ENCODE peak calls at places on chromosome 6, in eight cellular contexts. One of them, this sample, is unnamed.

GRCh38 chr6:158958504-158959386 is 41.3 kb downstream of the RSPH3 start:
- DNase-seq in KBM-7: no peak
- DNase-seq in posterior vena cava: no peak
- DNase-seq in mesenchymal stem cell: no peak
- DNase-seq in astrocyte of the hippocampus: no peak
- DNase-seq in T-helper 2 cell: peak
- DNase-seq in dermis blood vessel endothelial cell: no peak
- DNase-seq in effector memory CD4-positive, alpha-beta T cell: no peak
- DNase-seq in this sample: no peak

GRCh38 chr6:166540631-166541331 is 45.7 kb downstream of the RAMACL start:
- DNase-seq in KBM-7: no peak
- DNase-seq in posterior vena cava: no peak
- DNase-seq in mesenchymal stem cell: no peak
- DNase-seq in astrocyte of the hippocampus: no peak
- DNase-seq in T-helper 2 cell: peak
- DNase-seq in dermis blood vessel endothelial cell: peak
- DNase-seq in effector memory CD4-positive, alpha-beta T cell: peak
- DNase-seq in this sample: peak

GRCh38 chr6:143762126-143762525 is 81.0 kb upstream of the LTV1 start:
- DNase-seq in KBM-7: no peak
- DNase-seq in posterior vena cava: no peak
- DNase-seq in mesenchymal stem cell: no peak
- DNase-seq in astrocyte of the hippocampus: no peak
- DNase-seq in T-helper 2 cell: no peak
- DNase-seq in dermis blood vessel endothelial cell: no peak
- DNase-seq in effector memory CD4-positive, alpha-beta T cell: no peak
- DNase-seq in this sample: no peak

GRCh38 chr6:56450882-56451739 is 191.6 kb downstream of the DST start:
- DNase-seq in KBM-7: no peak
- DNase-seq in posterior vena cava: peak
- DNase-seq in mesenchymal stem cell: peak
- DNase-seq in astrocyte of the hippocampus: peak
- DNase-seq in T-helper 2 cell: no peak
- DNase-seq in dermis blood vessel endothelial cell: peak
- DNase-seq in effector memory CD4-positive, alpha-beta T cell: no peak
- DNase-seq in this sample: peak

GRCh38 chr6:143224516-143224915 is 163.8 kb downstream of the AIG1 start:
- DNase-seq in KBM-7: no peak
- DNase-seq in posterior vena cava: no peak
- DNase-seq in mesenchymal stem cell: peak
- DNase-seq in astrocyte of the hippocampus: no peak
- DNase-seq in T-helper 2 cell: no peak
- DNase-seq in dermis blood vessel endothelial cell: peak
- DNase-seq in effector memory CD4-positive, alpha-beta T cell: no peak
- DNase-seq in this sample: no peak

GRCh38 chr6:37042139-37042538 is 36.7 kb downstream of the FGD2 start:
- DNase-seq in KBM-7: no peak
- DNase-seq in posterior vena cava: no peak
- DNase-seq in mesenchymal stem cell: no peak
- DNase-seq in astrocyte of the hippocampus: no peak
- DNase-seq in T-helper 2 cell: no peak
- DNase-seq in dermis blood vessel endothelial cell: no peak
- DNase-seq in effector memory CD4-positive, alpha-beta T cell: no peak
- DNase-seq in this sample: no peak

GRCh38 chr6:10528170-10528981 is 7.2 kb downstream of the GCNT2 start:
- DNase-seq in KBM-7: peak
- DNase-seq in posterior vena cava: no peak
- DNase-seq in mesenchymal stem cell: peak
- DNase-seq in astrocyte of the hippocampus: peak
- DNase-seq in T-helper 2 cell: no peak
- DNase-seq in dermis blood vessel endothelial cell: peak
- DNase-seq in effector memory CD4-positive, alpha-beta T cell: no peak
- DNase-seq in this sample: no peak

GRCh38 chr6:89984926-89985743 is 90.9 kb downstream of the GJA10 start:
- DNase-seq in KBM-7: no peak
- DNase-seq in posterior vena cava: peak
- DNase-seq in mesenchymal stem cell: peak
- DNase-seq in astrocyte of the hippocampus: peak
- DNase-seq in T-helper 2 cell: no peak
- DNase-seq in dermis blood vessel endothelial cell: peak
- DNase-seq in effector memory CD4-positive, alpha-beta T cell: no peak
- DNase-seq in this sample: peak

GRCh38 chr6:14502551-14502950 is 385.0 kb downstream of the CD83 start:
- DNase-seq in KBM-7: no peak
- DNase-seq in posterior vena cava: no peak
- DNase-seq in mesenchymal stem cell: no peak
- DNase-seq in astrocyte of the hippocampus: no peak
- DNase-seq in T-helper 2 cell: no peak
- DNase-seq in dermis blood vessel endothelial cell: no peak
- DNase-seq in effector memory CD4-positive, alpha-beta T cell: no peak
- DNase-seq in this sample: no peak

GRCh38 chr6:74459260-74459659 is 746.6 kb downstream of the COL12A1 start:
- DNase-seq in KBM-7: no peak
- DNase-seq in posterior vena cava: no peak
- DNase-seq in mesenchymal stem cell: peak
- DNase-seq in astrocyte of the hippocampus: no peak
- DNase-seq in T-helper 2 cell: no peak
- DNase-seq in dermis blood vessel endothelial cell: no peak
- DNase-seq in effector memory CD4-positive, alpha-beta T cell: no peak
- DNase-seq in this sample: no peak

GRCh38 chr6:113672691-113673149 is 184.4 kb upstream of the MARCKS start:
- DNase-seq in KBM-7: no peak
- DNase-seq in posterior vena cava: peak
- DNase-seq in mesenchymal stem cell: peak
- DNase-seq in astrocyte of the hippocampus: peak
- DNase-seq in T-helper 2 cell: no peak
- DNase-seq in dermis blood vessel endothelial cell: peak
- DNase-seq in effector memory CD4-positive, alpha-beta T cell: no peak
- DNase-seq in this sample: no peak

GRCh38 chr6:12751694-12752304 is 35.2 kb downstream of the PHACTR1 start:
- DNase-seq in KBM-7: peak
- DNase-seq in posterior vena cava: no peak
- DNase-seq in mesenchymal stem cell: peak
- DNase-seq in astrocyte of the hippocampus: peak
- DNase-seq in T-helper 2 cell: no peak
- DNase-seq in dermis blood vessel endothelial cell: peak
- DNase-seq in effector memory CD4-positive, alpha-beta T cell: no peak
- DNase-seq in this sample: no peak

GRCh38 chr6:135555550-135555949 is 58.0 kb upstream of the AHI1 start:
- DNase-seq in KBM-7: peak
- DNase-seq in posterior vena cava: no peak
- DNase-seq in mesenchymal stem cell: no peak
- DNase-seq in astrocyte of the hippocampus: no peak
- DNase-seq in T-helper 2 cell: no peak
- DNase-seq in dermis blood vessel endothelial cell: peak
- DNase-seq in effector memory CD4-positive, alpha-beta T cell: no peak
- DNase-seq in this sample: no peak

GRCh38 chr6:11209941-11210340 is 22.5 kb downstream of the NEDD9 start:
- DNase-seq in KBM-7: no peak
- DNase-seq in posterior vena cava: no peak
- DNase-seq in mesenchymal stem cell: peak
- DNase-seq in astrocyte of the hippocampus: peak
- DNase-seq in T-helper 2 cell: no peak
- DNase-seq in dermis blood vessel endothelial cell: peak
- DNase-seq in effector memory CD4-positive, alpha-beta T cell: no peak
- DNase-seq in this sample: no peak

GRCh38 chr6:47478233-47479155 is 905 bp downstream of the CD2AP start:
- DNase-seq in KBM-7: peak
- DNase-seq in posterior vena cava: no peak
- DNase-seq in mesenchymal stem cell: peak
- DNase-seq in astrocyte of the hippocampus: peak
- DNase-seq in T-helper 2 cell: no peak
- DNase-seq in dermis blood vessel endothelial cell: peak
- DNase-seq in effector memory CD4-positive, alpha-beta T cell: no peak
- DNase-seq in this sample: peak

GRCh38 chr6:132961610-132962009 is 147.2 kb downstream of the RPS12 start:
- DNase-seq in KBM-7: no peak
- DNase-seq in posterior vena cava: no peak
- DNase-seq in mesenchymal stem cell: no peak
- DNase-seq in astrocyte of the hippocampus: no peak
- DNase-seq in T-helper 2 cell: no peak
- DNase-seq in dermis blood vessel endothelial cell: no peak
- DNase-seq in effector memory CD4-positive, alpha-beta T cell: no peak
- DNase-seq in this sample: no peak

GRCh38 chr6:130575971-130576370 is 210.2 kb downstream of the TMEM200A start:
- DNase-seq in KBM-7: peak
- DNase-seq in posterior vena cava: no peak
- DNase-seq in mesenchymal stem cell: no peak
- DNase-seq in astrocyte of the hippocampus: no peak
- DNase-seq in T-helper 2 cell: peak
- DNase-seq in dermis blood vessel endothelial cell: no peak
- DNase-seq in effector memory CD4-positive, alpha-beta T cell: peak
- DNase-seq in this sample: no peak

GRCh38 chr6:20126102-20126752 is 86.0 kb downstream of the MBOAT1 start:
- DNase-seq in KBM-7: no peak
- DNase-seq in posterior vena cava: no peak
- DNase-seq in mesenchymal stem cell: no peak
- DNase-seq in astrocyte of the hippocampus: no peak
- DNase-seq in T-helper 2 cell: no peak
- DNase-seq in dermis blood vessel endothelial cell: no peak
- DNase-seq in effector memory CD4-positive, alpha-beta T cell: no peak
- DNase-seq in this sample: no peak

GRCh38 chr6:144347447-144347758 is 62.3 kb downstream of the UTRN start:
- DNase-seq in KBM-7: no peak
- DNase-seq in posterior vena cava: no peak
- DNase-seq in mesenchymal stem cell: no peak
- DNase-seq in astrocyte of the hippocampus: no peak
- DNase-seq in T-helper 2 cell: no peak
- DNase-seq in dermis blood vessel endothelial cell: no peak
- DNase-seq in effector memory CD4-positive, alpha-beta T cell: no peak
- DNase-seq in this sample: no peak

GRCh38 chr6:33622456-33623431 is 1.6 kb downstream of the ITPR3 start:
- DNase-seq in KBM-7: no peak
- DNase-seq in posterior vena cava: no peak
- DNase-seq in mesenchymal stem cell: peak
- DNase-seq in astrocyte of the hippocampus: no peak
- DNase-seq in T-helper 2 cell: no peak
- DNase-seq in dermis blood vessel endothelial cell: peak
- DNase-seq in effector memory CD4-positive, alpha-beta T cell: no peak
- DNase-seq in this sample: no peak

GRCh38 chr6:21885532-21886089 is 292.1 kb downstream of the SOX4 start:
- DNase-seq in KBM-7: no peak
- DNase-seq in posterior vena cava: peak
- DNase-seq in mesenchymal stem cell: peak
- DNase-seq in astrocyte of the hippocampus: peak
- DNase-seq in T-helper 2 cell: no peak
- DNase-seq in dermis blood vessel endothelial cell: peak
- DNase-seq in effector memory CD4-positive, alpha-beta T cell: no peak
- DNase-seq in this sample: peak

GRCh38 chr6:152136449-152136825 is 329.0 kb downstream of the ESR1 start:
- DNase-seq in KBM-7: no peak
- DNase-seq in posterior vena cava: no peak
- DNase-seq in mesenchymal stem cell: no peak
- DNase-seq in astrocyte of the hippocampus: peak
- DNase-seq in T-helper 2 cell: no peak
- DNase-seq in dermis blood vessel endothelial cell: peak
- DNase-seq in effector memory CD4-positive, alpha-beta T cell: no peak
- DNase-seq in this sample: no peak

GRCh38 chr6:30122515-30122914 is 9.6 kb upstream of the TRIM31 start:
- DNase-seq in KBM-7: no peak
- DNase-seq in posterior vena cava: no peak
- DNase-seq in mesenchymal stem cell: no peak
- DNase-seq in astrocyte of the hippocampus: no peak
- DNase-seq in T-helper 2 cell: no peak
- DNase-seq in dermis blood vessel endothelial cell: no peak
- DNase-seq in effector memory CD4-positive, alpha-beta T cell: no peak
- DNase-seq in this sample: no peak

GRCh38 chr6:63527658-63528514 is 44.4 kb upstream of the LOC128125822 start:
- DNase-seq in KBM-7: no peak
- DNase-seq in posterior vena cava: no peak
- DNase-seq in mesenchymal stem cell: peak
- DNase-seq in astrocyte of the hippocampus: peak
- DNase-seq in T-helper 2 cell: no peak
- DNase-seq in dermis blood vessel endothelial cell: peak
- DNase-seq in effector memory CD4-positive, alpha-beta T cell: no peak
- DNase-seq in this sample: no peak

This sample was measured in putamen.